ENCODE peak calls at places on chromosomes 2 and 18, in eight cellular contexts. S is cardiac muscle cell, I is left lung, C is lung, B is glutamatergic neuron, J is brain microvascular endothelial cell, H is WTC11, U is right lobe of liver. F is an unnamed sample.

GRCh38 chr2:156321243-156321904 is 11.1 kb downstream of the NR4A2 start:
- DNase-seq in S (no peak), I (no peak), C (no peak), B (no peak), J (no peak), H (peak), U (no peak), F (no peak)

GRCh38 chr2:38446972-38447561 is 70.0 kb upstream of the ATL2 start:
- DNase-seq in S (no peak), I (no peak), C (no peak), B (no peak), J (no peak), H (no peak), U (no peak), F (no peak)

GRCh38 chr2:170817247-170817998 is 736 bp downstream of the GAD1 start:
- DNase-seq in S (no peak), I (no peak), C (no peak), B (peak), J (no peak), H (peak), U (no peak), F (peak)

GRCh38 chr2:9703085-9703641 is 72.4 kb upstream of the YWHAQ start:
- DNase-seq in S (peak), I (peak), C (peak), B (no peak), J (peak), H (no peak), U (no peak), F (no peak)

GRCh38 chr18:649341-649740 is 8.1 kb upstream of the TYMS start:
- DNase-seq in S (no peak), I (no peak), C (no peak), B (no peak), J (no peak), H (no peak), U (no peak), F (no peak)

GRCh38 chr2:79717364-79718007 is 204.6 kb downstream of the CTNNA2 start:
- DNase-seq in S (peak), I (no peak), C (no peak), B (no peak), J (peak), H (peak), U (no peak), F (peak)

GRCh38 chr2:86790828-86791561 is at the start of gene CD8A:
- DNase-seq in S (peak), I (no peak), C (no peak), B (no peak), J (peak), H (peak), U (no peak), F (peak)

GRCh38 chr2:39033980-39034379 is 86.9 kb downstream of the SOS1 start:
- DNase-seq in S (peak), I (no peak), C (no peak), B (no peak), J (no peak), H (no peak), U (no peak), F (no peak)

GRCh38 chr2:122960727-122961641 is 1064.1 kb upstream of the CNTNAP5 start:
- DNase-seq in S (peak), I (peak), C (peak), B (no peak), J (peak), H (no peak), U (no peak), F (no peak)

GRCh38 chr2:120736955-120737801 is 1.5 kb downstream of the GLI2 start:
- DNase-seq in S (peak), I (no peak), C (peak), B (no peak), J (peak), H (peak), U (no peak), F (peak)

GRCh38 chr2:166384774-166385173 is 9.0 kb upstream of the SCN9A start:
- DNase-seq in S (peak), I (no peak), C (no peak), B (no peak), J (no peak), H (no peak), U (no peak), F (no peak)

GRCh38 chr2:109712746-109713145 is 81.4 kb upstream of the RGPD5 start:
- DNase-seq in S (no peak), I (no peak), C (no peak), B (no peak), J (no peak), H (no peak), U (no peak), F (no peak)

GRCh38 chr18:21330122-21330701 is 88.2 kb downstream of the GREB1L start:
- DNase-seq in S (peak), I (no peak), C (no peak), B (no peak), J (peak), H (no peak), U (peak), F (no peak)

GRCh38 chr2:196337618-196337953 is 166.2 kb upstream of the STK17B start:
- DNase-seq in S (no peak), I (no peak), C (no peak), B (no peak), J (no peak), H (no peak), U (no peak), F (no peak)

GRCh38 chr2:196336206-196336605 is 164.8 kb upstream of the STK17B start:
- DNase-seq in S (no peak), I (no peak), C (no peak), B (no peak), J (peak), H (no peak), U (no peak), F (no peak)

GRCh38 chr2:196338440-196338839 is 167.1 kb upstream of the STK17B start:
- DNase-seq in S (no peak), I (no peak), C (no peak), B (no peak), J (no peak), H (no peak), U (no peak), F (no peak)

GRCh38 chr2:196335238-196335637 is 163.9 kb upstream of the STK17B start:
- DNase-seq in S (peak), I (no peak), C (no peak), B (no peak), J (peak), H (no peak), U (no peak), F (no peak)

DNA sequence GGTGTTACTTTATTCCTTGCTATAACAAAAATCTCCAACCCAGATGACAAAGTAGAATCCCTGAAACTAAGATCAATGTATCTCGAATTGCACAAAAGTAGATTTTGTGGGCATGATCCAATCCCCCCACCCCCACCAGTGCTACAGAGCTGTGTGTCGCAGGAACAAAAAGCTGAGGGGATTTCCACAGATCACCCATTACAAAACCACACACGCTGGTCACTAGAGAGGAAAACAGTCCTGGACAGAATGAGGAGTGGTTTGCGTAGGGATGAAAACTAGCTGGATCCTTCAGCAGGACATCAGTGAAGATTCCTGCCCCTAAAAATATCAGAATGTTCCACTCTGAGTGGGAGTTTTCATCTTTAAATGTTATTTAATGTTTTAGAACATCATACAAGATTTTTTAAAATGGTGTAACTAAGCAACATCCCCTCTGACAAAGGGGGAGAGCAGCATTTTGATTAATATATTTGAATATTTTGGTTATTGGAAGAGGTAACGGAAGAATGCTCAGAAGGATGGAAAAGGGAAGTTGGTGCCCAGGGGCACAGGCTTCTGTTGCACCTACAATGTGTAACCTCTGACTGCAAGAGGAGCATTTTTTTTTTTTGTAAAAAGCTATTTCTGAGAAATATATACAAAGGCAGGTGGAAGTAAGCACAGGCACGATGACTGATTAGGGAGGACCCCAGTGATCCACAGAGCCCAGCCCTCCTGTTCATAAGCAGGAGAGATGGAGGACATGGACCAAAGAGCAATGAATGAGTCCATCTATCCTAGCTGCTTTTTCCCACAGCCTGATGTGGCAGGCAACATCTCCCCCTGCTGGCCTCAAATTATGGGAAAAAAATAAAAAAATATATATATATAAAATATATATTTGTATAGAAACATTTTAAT is 165.6 kb upstream of the STK17B start:
- DNase-seq in S (peak), I (no peak), C (no peak), B (no peak), J (no peak), H (no peak), U (no peak), F (peak)
- TF ChIP-seq CTCF in S (peak), I (no peak), C (no peak), B (peak), J (peak), H (peak), U (peak), F (peak)

GRCh38 chr2:217954051-217954450 is 48.7 kb downstream of the TNS1 start:
- DNase-seq in S (no peak), I (no peak), C (no peak), B (no peak), J (no peak), H (no peak), U (peak), F (no peak)

GRCh38 chr2:217952409-217952808 is 50.4 kb downstream of the TNS1 start:
- DNase-seq in S (no peak), I (no peak), C (no peak), B (no peak), J (no peak), H (no peak), U (peak), F (no peak)

GRCh38 chr2:217954469-217954868 is 48.3 kb downstream of the TNS1 start:
- DNase-seq in S (no peak), I (no peak), C (no peak), B (no peak), J (no peak), H (no peak), U (peak), F (no peak)

GRCh38 chr2:217953011-217953481 is 49.7 kb downstream of the TNS1 start:
- DNase-seq in S (peak), I (no peak), C (no peak), B (no peak), J (no peak), H (no peak), U (peak), F (no peak)

DNA sequence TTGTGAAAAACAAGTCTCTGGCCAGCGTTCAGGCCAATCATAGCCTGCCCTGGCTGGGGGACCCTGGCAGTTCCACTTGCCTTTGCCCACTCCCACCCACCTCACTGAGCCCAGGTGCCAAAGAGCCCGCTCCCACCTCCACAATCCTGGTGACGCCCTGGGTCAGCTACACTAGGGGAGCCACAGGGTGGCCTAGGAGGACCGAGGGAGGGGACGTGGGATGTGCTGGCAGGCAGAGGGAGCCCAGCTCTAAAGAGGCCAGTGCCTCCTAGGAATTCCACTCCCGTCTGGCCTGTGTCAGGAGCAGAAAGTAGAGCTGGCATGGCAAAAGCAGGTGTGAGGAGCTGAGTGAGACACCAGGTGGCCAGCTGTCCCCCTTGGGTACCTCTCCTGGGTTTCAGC is 49.3 kb downstream of the TNS1 start:
- DNase-seq in S (no peak), I (no peak), C (no peak), B (peak), J (no peak), H (no peak), U (peak), F (no peak)
- TF ChIP-seq CTCF in S (no peak), I (no peak), C (no peak), B (no peak), J (no peak), H (no peak), U (no peak), F (no peak)

GRCh38 chr2:25337891-25338290 is 3.8 kb downstream of the DNMT3A start:
- DNase-seq in S (no peak), I (no peak), C (no peak), B (no peak), J (no peak), H (no peak), U (no peak), F (no peak)
- TF ChIP-seq CTCF in S (no peak), I (no peak), C (no peak), B (no peak), J (no peak), H (no peak), U (no peak), F (no peak)

GRCh38 chr2:44962176-44962695 is 20.7 kb downstream of the SIX3 start:
- DNase-seq in S (no peak), I (no peak), C (no peak), B (no peak), J (no peak), H (no peak), U (no peak), F (no peak)

GRCh38 chr2:44967056-44967455 is 25.6 kb downstream of the SIX3 start:
- DNase-seq in S (no peak), I (no peak), C (no peak), B (no peak), J (no peak), H (no peak), U (no peak), F (no peak)

GRCh38 chr2:44960871-44961270 is 19.4 kb downstream of the SIX3 start:
- DNase-seq in S (no peak), I (no peak), C (no peak), B (no peak), J (no peak), H (no peak), U (no peak), F (no peak)

GRCh38 chr2:44965684-44966083 is 24.2 kb downstream of the SIX3 start:
- DNase-seq in S (no peak), I (peak), C (no peak), B (no peak), J (no peak), H (no peak), U (no peak), F (no peak)

GRCh38 chr2:44964704-44965343 is 23.3 kb downstream of the SIX3 start:
- DNase-seq in S (no peak), I (no peak), C (no peak), B (peak), J (no peak), H (peak), U (no peak), F (peak)
- TF ChIP-seq CTCF in S (no peak), I (no peak), C (no peak), B (peak), J (peak), H (no peak), U (no peak), F (no peak)

DNA sequence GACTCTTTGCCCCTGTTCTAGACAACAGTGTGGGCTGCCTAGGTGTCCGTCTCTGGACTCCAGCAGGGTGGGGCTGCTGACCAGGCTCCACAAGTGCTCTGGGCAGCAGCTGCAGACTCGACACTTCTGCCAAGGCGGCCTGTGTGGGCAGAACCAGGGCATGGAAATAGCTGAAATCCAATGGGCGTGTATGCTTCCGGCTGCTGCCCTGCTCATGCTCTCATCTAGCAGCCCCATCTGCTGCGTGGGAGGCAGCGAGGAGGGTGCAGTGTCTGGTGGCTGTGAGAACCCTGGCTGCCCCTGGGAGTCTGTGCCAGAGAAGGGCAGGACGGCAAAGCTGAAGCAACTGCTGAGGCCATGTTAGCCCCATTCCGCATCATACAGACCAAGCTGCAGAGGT is 174.9 kb downstream of the SOX11 start:
- DNase-seq in S (no peak), I (no peak), C (no peak), B (no peak), J (no peak), H (no peak), U (no peak), F (no peak)
- TF ChIP-seq CTCF in S (no peak), I (no peak), C (no peak), B (no peak), J (no peak), H (no peak), U (no peak), F (no peak)

DNA sequence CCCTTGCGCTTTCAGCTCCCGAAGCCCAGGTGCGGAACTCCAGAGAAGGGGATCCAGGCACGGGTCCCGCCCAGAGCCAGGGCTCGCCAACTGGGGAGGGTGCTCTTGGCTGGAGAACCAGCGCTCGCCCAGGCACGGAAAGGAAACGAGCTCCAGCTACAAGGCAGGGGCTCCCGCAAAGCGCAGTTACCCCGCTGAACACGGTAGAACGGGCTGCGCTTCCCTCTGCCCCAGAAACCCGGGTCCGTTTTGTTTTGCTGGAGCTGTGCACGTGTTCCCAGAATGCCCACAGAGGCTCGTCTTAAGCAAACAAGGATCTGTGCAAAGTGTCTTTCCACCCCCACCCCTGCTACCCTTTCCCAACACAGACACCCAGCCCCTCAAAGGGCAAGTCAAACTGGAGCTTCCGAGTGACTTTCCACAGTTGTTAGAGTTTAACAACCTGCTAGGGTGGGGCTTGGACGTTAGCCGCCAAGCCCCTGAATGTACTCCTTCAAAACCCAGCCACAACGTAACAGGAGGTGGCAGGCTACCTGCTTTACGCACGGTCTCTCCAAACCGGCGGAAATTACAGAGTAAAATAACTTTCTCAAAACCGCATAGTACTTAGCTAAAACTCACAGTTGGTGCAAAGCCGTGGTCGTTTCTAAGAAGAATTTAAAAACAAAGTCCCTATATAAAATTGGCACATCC is 772 bp downstream of the RNF125 start:
- DNase-seq in S (peak), I (peak), C (peak), B (peak), J (peak), H (peak), U (peak), F (peak)
- TF ChIP-seq CTCF in S (no peak), I (no peak), C (no peak), B (no peak), J (no peak), H (no peak), U (no peak), F (no peak)

DNA sequence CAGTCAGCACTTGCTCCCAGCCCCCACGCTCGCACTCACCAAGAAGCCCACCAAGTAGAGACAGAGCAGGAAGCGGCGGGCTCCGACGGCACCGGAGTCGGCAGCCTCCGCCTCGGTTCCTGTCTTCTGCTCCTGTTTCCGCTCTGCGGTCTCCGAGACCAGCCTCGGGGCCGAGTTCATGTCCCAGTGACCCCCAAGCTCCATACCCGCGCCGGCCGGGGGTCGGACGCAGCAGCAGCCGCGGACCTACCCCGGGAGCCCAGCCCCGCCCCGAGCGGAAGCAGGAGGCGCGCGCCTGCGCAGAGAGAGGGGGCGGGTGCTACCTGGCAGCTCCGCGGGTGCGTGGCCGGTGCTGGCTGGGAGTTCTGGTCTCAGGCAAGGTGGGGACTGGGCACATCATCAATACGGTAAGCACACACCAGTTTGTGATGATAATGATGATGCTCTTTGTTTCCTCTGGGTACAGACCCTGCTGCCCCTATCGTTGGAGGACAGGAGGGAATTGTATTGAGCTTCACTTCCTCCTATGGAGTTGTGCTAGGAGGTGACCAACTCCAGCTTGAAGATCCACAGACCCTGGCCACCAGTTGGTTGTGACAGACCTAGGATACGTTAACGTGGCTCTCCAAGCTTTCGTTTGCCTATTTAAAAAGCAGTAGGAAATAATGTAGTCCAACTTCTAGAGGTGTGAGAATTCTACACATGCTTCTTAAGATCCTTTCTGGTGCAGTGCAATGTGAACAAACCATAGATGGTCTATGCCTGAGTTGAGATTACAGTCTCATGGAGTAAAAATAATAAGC is 25.0 kb upstream of the TMEM182 start:
- DNase-seq in S (peak), I (peak), C (peak), B (peak), J (peak), H (peak), U (peak), F (peak)
- TF ChIP-seq CTCF in S (peak), I (no peak), C (no peak), B (no peak), J (peak), H (no peak), U (no peak), F (no peak)

F was measured in nephron progenitor cell.